ENCODE peak calls at places on chromosomes 11 and 22, in seven cellular contexts. One of them, this sample, is unnamed. For H3K27me3, the result is how much of the 10 kb centered on the place peaks cover.

GRCh38 chr11:71472941-71473792 is 20.2 kb downstream of the NADSYN1 start:
- DNase-seq in mammary epithelial cell: no peak
- DNase-seq in RWPE2: no peak
- DNase-seq in CD8-positive, alpha-beta memory T cell: no peak
- DNase-seq in tibial artery: no peak
- DNase-seq in effector memory CD4-positive, alpha-beta T cell: no peak
- DNase-seq in A673: no peak
- DNase-seq in this sample: no peak

GRCh38 chr11:10498426-10499250 is 42.3 kb downstream of the RNF141 start:
- DNase-seq in mammary epithelial cell: no peak
- DNase-seq in RWPE2: no peak
- DNase-seq in CD8-positive, alpha-beta memory T cell: no peak
- DNase-seq in tibial artery: no peak
- DNase-seq in effector memory CD4-positive, alpha-beta T cell: no peak
- DNase-seq in A673: no peak
- DNase-seq in this sample: peak

GRCh38 chr22:33271390-33272161 is 213.4 kb upstream of the SYN3 start:
- DNase-seq in mammary epithelial cell: no peak
- DNase-seq in RWPE2: no peak
- DNase-seq in CD8-positive, alpha-beta memory T cell: no peak
- DNase-seq in tibial artery: peak
- DNase-seq in effector memory CD4-positive, alpha-beta T cell: no peak
- DNase-seq in A673: no peak
- DNase-seq in this sample: no peak

GRCh38 chr22:31753005-31753633 is 700 bp upstream of the DEPDC5 start:
- DNase-seq in mammary epithelial cell: no peak
- DNase-seq in RWPE2: no peak
- DNase-seq in CD8-positive, alpha-beta memory T cell: no peak
- DNase-seq in tibial artery: peak
- DNase-seq in effector memory CD4-positive, alpha-beta T cell: no peak
- DNase-seq in A673: no peak
- DNase-seq in this sample: peak

GRCh38 chr11:114562166-114562916 is 2.7 kb upstream of the NXPE1 start:
- DNase-seq in mammary epithelial cell: no peak
- DNase-seq in RWPE2: no peak
- DNase-seq in CD8-positive, alpha-beta memory T cell: no peak
- DNase-seq in tibial artery: no peak
- DNase-seq in effector memory CD4-positive, alpha-beta T cell: no peak
- DNase-seq in A673: peak
- DNase-seq in this sample: no peak

GRCh38 chr11:119340335-119341221 is at the start of gene C1QTNF5:
- DNase-seq in mammary epithelial cell: no peak
- DNase-seq in RWPE2: peak
- DNase-seq in CD8-positive, alpha-beta memory T cell: no peak
- DNase-seq in tibial artery: peak
- DNase-seq in effector memory CD4-positive, alpha-beta T cell: no peak
- DNase-seq in A673: no peak
- DNase-seq in this sample: peak

GRCh38 chr11:2976289-2977063 is 15.7 kb downstream of the NAP1L4 start:
- DNase-seq in mammary epithelial cell: no peak
- DNase-seq in RWPE2: no peak
- DNase-seq in CD8-positive, alpha-beta memory T cell: no peak
- DNase-seq in tibial artery: no peak
- DNase-seq in effector memory CD4-positive, alpha-beta T cell: no peak
- DNase-seq in A673: no peak
- DNase-seq in this sample: no peak

GRCh38 chr11:126318642-126319373 is 14.9 kb downstream of the DCPS start:
- DNase-seq in mammary epithelial cell: peak
- DNase-seq in RWPE2: peak
- DNase-seq in CD8-positive, alpha-beta memory T cell: no peak
- DNase-seq in tibial artery: peak
- DNase-seq in effector memory CD4-positive, alpha-beta T cell: no peak
- DNase-seq in A673: no peak
- DNase-seq in this sample: peak

GRCh38 chr11:112962854-112963367 is 1.7 kb downstream of the NCAM1 start:
- DNase-seq in mammary epithelial cell: no peak
- DNase-seq in RWPE2: no peak
- DNase-seq in CD8-positive, alpha-beta memory T cell: no peak
- DNase-seq in tibial artery: peak
- DNase-seq in effector memory CD4-positive, alpha-beta T cell: no peak
- DNase-seq in A673: peak
- DNase-seq in this sample: no peak

GRCh38 chr11:117950999-117951961 is 22.1 kb upstream of the TMPRSS13 start:
- DNase-seq in mammary epithelial cell: no peak
- DNase-seq in RWPE2: no peak
- DNase-seq in CD8-positive, alpha-beta memory T cell: no peak
- DNase-seq in tibial artery: no peak
- DNase-seq in effector memory CD4-positive, alpha-beta T cell: no peak
- DNase-seq in A673: no peak
- DNase-seq in this sample: peak

GRCh38 chr11:97610000-97610399 is 1220.2 kb downstream of the JRKL start:
- DNase-seq in mammary epithelial cell: no peak
- DNase-seq in RWPE2: no peak
- DNase-seq in CD8-positive, alpha-beta memory T cell: no peak
- DNase-seq in tibial artery: no peak
- DNase-seq in effector memory CD4-positive, alpha-beta T cell: no peak
- DNase-seq in A673: no peak
- DNase-seq in this sample: no peak

GRCh38 chr22:23591203-23591791 is 11.2 kb upstream of the IGLL1 start:
- DNase-seq in mammary epithelial cell: peak
- DNase-seq in RWPE2: no peak
- DNase-seq in CD8-positive, alpha-beta memory T cell: peak
- DNase-seq in tibial artery: peak
- DNase-seq in effector memory CD4-positive, alpha-beta T cell: peak
- DNase-seq in A673: peak
- DNase-seq in this sample: peak

GRCh38 chr11:104146421-104146820 is 17.5 kb downstream of the PDGFD start:
- DNase-seq in mammary epithelial cell: no peak
- DNase-seq in RWPE2: no peak
- DNase-seq in CD8-positive, alpha-beta memory T cell: no peak
- DNase-seq in tibial artery: no peak
- DNase-seq in effector memory CD4-positive, alpha-beta T cell: no peak
- DNase-seq in A673: no peak
- DNase-seq in this sample: no peak

GRCh38 chr11:8652140-8652539 is 30.3 kb downstream of the TRIM66 start:
- DNase-seq in mammary epithelial cell: peak
- DNase-seq in RWPE2: no peak
- DNase-seq in CD8-positive, alpha-beta memory T cell: no peak
- DNase-seq in tibial artery: no peak
- DNase-seq in effector memory CD4-positive, alpha-beta T cell: no peak
- DNase-seq in A673: peak
- DNase-seq in this sample: no peak

GRCh38 chr11:76663912-76664440 is 6.6 kb downstream of the LRRC32 start:
- DNase-seq in mammary epithelial cell: no peak
- DNase-seq in RWPE2: peak
- DNase-seq in CD8-positive, alpha-beta memory T cell: no peak
- DNase-seq in tibial artery: peak
- DNase-seq in effector memory CD4-positive, alpha-beta T cell: no peak
- DNase-seq in A673: no peak
- DNase-seq in this sample: no peak

GRCh38 chr22:50607366-50608020 is 6.9 kb downstream of the MAPK8IP2 start:
- DNase-seq in mammary epithelial cell: no peak
- DNase-seq in RWPE2: no peak
- DNase-seq in CD8-positive, alpha-beta memory T cell: no peak
- DNase-seq in tibial artery: no peak
- DNase-seq in effector memory CD4-positive, alpha-beta T cell: no peak
- DNase-seq in A673: no peak
- DNase-seq in this sample: no peak

GRCh38 chr22:42288791-42289190 is 18.3 kb upstream of the TCF20 start:
- DNase-seq in mammary epithelial cell: peak
- DNase-seq in RWPE2: no peak
- DNase-seq in CD8-positive, alpha-beta memory T cell: no peak
- DNase-seq in tibial artery: no peak
- DNase-seq in effector memory CD4-positive, alpha-beta T cell: no peak
- DNase-seq in A673: no peak
- DNase-seq in this sample: no peak

DNA sequence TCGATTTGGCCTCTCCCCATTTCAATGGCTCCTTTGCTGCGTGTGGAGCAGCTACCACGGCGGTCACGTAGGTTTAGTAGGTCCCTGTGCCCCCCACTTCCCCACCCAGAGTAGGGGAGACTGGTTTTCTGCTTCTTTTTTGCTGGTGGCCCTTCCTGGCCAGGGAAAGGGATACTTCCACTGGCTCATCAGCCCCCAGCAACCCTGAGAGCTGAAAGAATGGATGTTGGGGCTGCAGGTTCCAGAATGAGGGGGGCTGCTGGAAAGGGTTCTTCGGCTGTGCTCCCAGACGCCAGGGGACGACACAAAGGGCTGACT is 78.8 kb upstream of the WNT7B start:
- DNase-seq in mammary epithelial cell: no peak
- DNase-seq in RWPE2: no peak
- DNase-seq in CD8-positive, alpha-beta memory T cell: no peak
- DNase-seq in tibial artery: peak
- DNase-seq in effector memory CD4-positive, alpha-beta T cell: no peak
- DNase-seq in A673: no peak
- DNase-seq in this sample: no peak
- H3K4me3 ChIP-seq in mammary epithelial cell: peak
- H3K4me3 ChIP-seq in RWPE2: peak
- H3K4me3 ChIP-seq in CD8-positive, alpha-beta memory T cell: no peak
- H3K4me3 ChIP-seq in tibial artery: peak
- H3K4me3 ChIP-seq in effector memory CD4-positive, alpha-beta T cell: no peak
- H3K4me3 ChIP-seq in A673: peak
- H3K4me3 ChIP-seq in this sample: no peak

GRCh38 chr22:24723111-24723510 is 51.4 kb downstream of the PIWIL3 start:
- DNase-seq in mammary epithelial cell: no peak
- DNase-seq in RWPE2: no peak
- DNase-seq in CD8-positive, alpha-beta memory T cell: no peak
- DNase-seq in tibial artery: no peak
- DNase-seq in effector memory CD4-positive, alpha-beta T cell: no peak
- DNase-seq in A673: no peak
- DNase-seq in this sample: no peak
- H3K27me3 ChIP-seq in mammary epithelial cell: under half
- H3K27me3 ChIP-seq in RWPE2: under half
- H3K27me3 ChIP-seq in CD8-positive, alpha-beta memory T cell: under half
- H3K27me3 ChIP-seq in tibial artery: under half
- H3K27me3 ChIP-seq in effector memory CD4-positive, alpha-beta T cell: under half
- H3K27me3 ChIP-seq in A673: under half
- H3K27me3 ChIP-seq in this sample: under half

GRCh38 chr11:102485095-102485722 is 32.6 kb upstream of the TMEM123 start:
- DNase-seq in mammary epithelial cell: no peak
- DNase-seq in RWPE2: no peak
- DNase-seq in CD8-positive, alpha-beta memory T cell: no peak
- DNase-seq in tibial artery: no peak
- DNase-seq in effector memory CD4-positive, alpha-beta T cell: no peak
- DNase-seq in A673: no peak
- DNase-seq in this sample: no peak
- H3K4me3 ChIP-seq in mammary epithelial cell: no peak
- H3K4me3 ChIP-seq in RWPE2: no peak
- H3K4me3 ChIP-seq in CD8-positive, alpha-beta memory T cell: no peak
- H3K4me3 ChIP-seq in tibial artery: no peak
- H3K4me3 ChIP-seq in effector memory CD4-positive, alpha-beta T cell: no peak
- H3K4me3 ChIP-seq in A673: no peak
- H3K4me3 ChIP-seq in this sample: no peak

GRCh38 chr22:22141771-22142591 is 102.6 kb upstream of the VPREB1 start:
- DNase-seq in mammary epithelial cell: no peak
- DNase-seq in RWPE2: no peak
- DNase-seq in CD8-positive, alpha-beta memory T cell: no peak
- DNase-seq in tibial artery: no peak
- DNase-seq in effector memory CD4-positive, alpha-beta T cell: no peak
- DNase-seq in A673: no peak
- DNase-seq in this sample: no peak
- H3K27me3 ChIP-seq in mammary epithelial cell: under half
- H3K27me3 ChIP-seq in RWPE2: under half
- H3K27me3 ChIP-seq in CD8-positive, alpha-beta memory T cell: under half
- H3K27me3 ChIP-seq in tibial artery: under half
- H3K27me3 ChIP-seq in effector memory CD4-positive, alpha-beta T cell: under half
- H3K27me3 ChIP-seq in A673: half or more
- H3K27me3 ChIP-seq in this sample: under half

DNA sequence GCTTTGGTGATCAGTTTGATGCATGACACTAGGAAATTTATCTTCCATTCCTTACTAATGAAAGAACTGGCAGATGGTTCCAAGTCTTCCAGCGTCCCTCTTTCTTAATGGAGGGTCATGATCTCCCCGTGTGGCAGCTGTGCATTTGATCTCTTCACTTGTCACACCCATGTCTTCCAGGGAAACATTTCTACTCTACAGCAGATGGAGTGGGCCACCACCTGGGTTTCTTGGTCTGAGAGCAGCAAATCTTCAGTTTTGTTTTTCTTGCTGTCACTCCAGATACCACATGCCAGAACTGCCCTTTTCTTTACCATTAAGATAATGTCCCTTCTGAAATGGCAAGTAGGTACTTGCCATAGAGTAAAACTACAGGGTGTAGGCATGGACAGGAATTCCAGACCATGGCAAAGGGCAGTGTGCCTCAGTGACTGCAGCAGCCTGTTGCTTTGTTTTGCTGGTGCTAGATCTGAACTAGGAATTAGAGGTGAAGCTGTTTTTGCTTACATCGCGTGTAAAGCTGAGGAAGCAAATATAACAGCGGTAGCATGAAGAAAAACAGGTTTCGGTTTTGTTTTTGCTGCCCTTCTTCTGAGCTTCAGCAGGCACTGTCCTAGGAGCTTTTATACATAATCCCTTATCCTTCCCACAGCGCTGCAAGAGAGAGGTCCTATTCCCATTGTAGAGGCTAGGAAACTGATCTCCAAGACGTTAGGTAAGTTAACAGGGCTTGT is 20.7 kb upstream of the C11orf96 start:
- DNase-seq in mammary epithelial cell: no peak
- DNase-seq in RWPE2: no peak
- DNase-seq in CD8-positive, alpha-beta memory T cell: no peak
- DNase-seq in tibial artery: no peak
- DNase-seq in effector memory CD4-positive, alpha-beta T cell: no peak
- DNase-seq in A673: no peak
- DNase-seq in this sample: no peak
- H3K4me3 ChIP-seq in mammary epithelial cell: no peak
- H3K4me3 ChIP-seq in RWPE2: no peak
- H3K4me3 ChIP-seq in CD8-positive, alpha-beta memory T cell: no peak
- H3K4me3 ChIP-seq in tibial artery: peak
- H3K4me3 ChIP-seq in effector memory CD4-positive, alpha-beta T cell: no peak
- H3K4me3 ChIP-seq in A673: no peak
- H3K4me3 ChIP-seq in this sample: no peak

GRCh38 chr11:72639475-72640375 is 34.5 kb downstream of the PDE2A start:
- DNase-seq in mammary epithelial cell: no peak
- DNase-seq in RWPE2: no peak
- DNase-seq in CD8-positive, alpha-beta memory T cell: no peak
- DNase-seq in tibial artery: no peak
- DNase-seq in effector memory CD4-positive, alpha-beta T cell: no peak
- DNase-seq in A673: no peak
- DNase-seq in this sample: no peak
- H3K27me3 ChIP-seq in mammary epithelial cell: under half
- H3K27me3 ChIP-seq in RWPE2: under half
- H3K27me3 ChIP-seq in CD8-positive, alpha-beta memory T cell: under half
- H3K27me3 ChIP-seq in tibial artery: under half
- H3K27me3 ChIP-seq in effector memory CD4-positive, alpha-beta T cell: under half
- H3K27me3 ChIP-seq in A673: under half
- H3K27me3 ChIP-seq in this sample: under half

DNA sequence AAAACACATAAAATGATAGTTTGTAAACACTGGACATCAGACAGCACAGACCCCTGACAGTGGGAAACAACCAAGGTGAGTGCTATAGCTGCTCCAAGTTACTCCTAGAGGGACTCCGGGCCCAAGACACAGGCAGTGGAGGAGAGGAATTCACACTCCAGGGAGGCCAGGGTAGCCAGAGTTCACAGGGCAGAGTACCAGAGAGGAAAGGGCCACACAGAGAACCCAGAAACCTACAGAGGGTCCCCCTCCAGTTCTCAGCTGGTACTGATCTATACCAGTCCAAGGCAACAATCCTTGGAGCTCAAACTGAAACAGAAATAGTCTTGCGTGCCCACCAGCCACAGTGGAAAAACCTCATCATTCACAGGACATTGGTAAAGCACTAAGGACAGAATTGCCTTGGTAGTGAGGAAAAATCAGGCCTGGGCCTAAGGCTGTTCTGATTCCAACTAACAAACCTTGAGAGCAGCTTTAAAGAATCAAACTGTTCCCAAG is 7.6 kb downstream of the VPS37C start:
- DNase-seq in mammary epithelial cell: no peak
- DNase-seq in RWPE2: peak
- DNase-seq in CD8-positive, alpha-beta memory T cell: no peak
- DNase-seq in tibial artery: no peak
- DNase-seq in effector memory CD4-positive, alpha-beta T cell: no peak
- DNase-seq in A673: no peak
- DNase-seq in this sample: no peak
- H3K4me3 ChIP-seq in mammary epithelial cell: no peak
- H3K4me3 ChIP-seq in RWPE2: no peak
- H3K4me3 ChIP-seq in CD8-positive, alpha-beta memory T cell: no peak
- H3K4me3 ChIP-seq in tibial artery: no peak
- H3K4me3 ChIP-seq in effector memory CD4-positive, alpha-beta T cell: no peak
- H3K4me3 ChIP-seq in A673: no peak
- H3K4me3 ChIP-seq in this sample: no peak